ENCODE peak calls at places on chromosomes 2 and 18, in ten cellular contexts. A is coronary artery, N is Panc1, B is OCI-LY7, P is HCT116, U is tibial nerve, Z is cardiac muscle cell, X is A549, J is gastrocnemius medialis, Y is DND-41. M is an unnamed sample.

GRCh38 chr2:217866457-217866856 is 136.3 kb downstream of the TNS1 start:
- DNase-seq in A (no peak), N (no peak), B (no peak), P (no peak), U (no peak), Z (no peak), X (no peak), J (peak; percentile 67), Y (no peak), M (no peak)

GRCh38 chr18:36451454-36452251 is 154.1 kb downstream of the FHOD3 start:
- DNase-seq in A (no peak), N (no peak), B (no peak), P (no peak), U (no peak), Z (no peak), X (no peak), J (no peak), Y (no peak), M (peak; percentile 39)

GRCh38 chr2:30584116-30584515 is 137.1 kb downstream of the LCLAT1 start:
- DNase-seq in A (no peak), N (no peak), B (peak; percentile 60), P (no peak), U (no peak), Z (no peak), X (no peak), J (no peak), Y (no peak), M (no peak)

GRCh38 chr2:222709191-222709891 is 37.9 kb downstream of the MOGAT1 start:
- DNase-seq in A (peak; percentile 85), N (peak; percentile 60), B (peak; percentile 53), P (peak; percentile 83), U (peak; percentile 33), Z (peak; percentile 99), X (peak; percentile 88), J (peak; percentile 75), Y (peak; percentile 58), M (peak; percentile 41)

GRCh38 chr18:63150942-63151421 is 168.6 kb downstream of the BCL2 start:
- DNase-seq in A (no peak), N (no peak), B (no peak), P (no peak), U (no peak), Z (no peak), X (no peak), J (no peak), Y (no peak), M (no peak)

GRCh38 chr18:73891572-73892421 is 255.8 kb downstream of the FBXO15 start:
- DNase-seq in A (no peak), N (no peak), B (no peak), P (no peak), U (no peak), Z (no peak), X (no peak), J (no peak), Y (no peak), M (no peak)

GRCh38 chr2:8203354-8203753 is 478.5 kb upstream of the ID2 start:
- DNase-seq in A (no peak), N (no peak), B (no peak), P (no peak), U (no peak), Z (peak; percentile 39), X (no peak), J (no peak), Y (no peak), M (no peak)

GRCh38 chr2:118372876-118373597 is 284.8 kb downstream of the INSIG2 start:
- DNase-seq in A (no peak), N (no peak), B (no peak), P (no peak), U (no peak), Z (no peak), X (no peak), J (no peak), Y (no peak), M (no peak)

GRCh38 chr2:206164261-206164862 is 4.7 kb downstream of the EEF1B2 start:
- DNase-seq in A (no peak), N (no peak), B (peak; percentile 27), P (no peak), U (no peak), Z (peak; percentile 56), X (peak; percentile 42), J (no peak), Y (peak; percentile 32), M (no peak)

GRCh38 chr18:38539871-38540270 is 974.3 kb upstream of the CELF4 start:
- DNase-seq in A (no peak), N (no peak), B (no peak), P (no peak), U (no peak), Z (no peak), X (no peak), J (no peak), Y (no peak), M (no peak)

GRCh38 chr18:49018961-49019445 is 68.2 kb upstream of the SMAD7 start:
- DNase-seq in A (no peak), N (no peak), B (no peak), P (no peak), U (no peak), Z (no peak), X (no peak), J (no peak), Y (no peak), M (no peak)

GRCh38 chr2:12684471-12684936 is 32.2 kb upstream of the TRIB2 start:
- DNase-seq in A (no peak), N (no peak), B (no peak), P (no peak), U (no peak), Z (peak; percentile 84), X (no peak), J (no peak), Y (no peak), M (peak; percentile 64)

GRCh38 chr2:237431856-237432255 is 17.9 kb upstream of the COL6A3 start:
- DNase-seq in A (no peak), N (no peak), B (no peak), P (no peak), U (no peak), Z (no peak), X (no peak), J (no peak), Y (no peak), M (peak; percentile 43)

GRCh38 chr18:3008546-3008945 is 4.4 kb downstream of the LPIN2 start:
- DNase-seq in A (no peak), N (peak; percentile 20), B (no peak), P (no peak), U (no peak), Z (peak; percentile 29), X (peak; percentile 57), J (no peak), Y (no peak), M (peak; percentile 33)

GRCh38 chr2:226358688-226359087 is 440.9 kb downstream of the IRS1 start:
- DNase-seq in A (no peak), N (no peak), B (no peak), P (no peak), U (no peak), Z (no peak), X (no peak), J (no peak), Y (no peak), M (no peak)

DNA sequence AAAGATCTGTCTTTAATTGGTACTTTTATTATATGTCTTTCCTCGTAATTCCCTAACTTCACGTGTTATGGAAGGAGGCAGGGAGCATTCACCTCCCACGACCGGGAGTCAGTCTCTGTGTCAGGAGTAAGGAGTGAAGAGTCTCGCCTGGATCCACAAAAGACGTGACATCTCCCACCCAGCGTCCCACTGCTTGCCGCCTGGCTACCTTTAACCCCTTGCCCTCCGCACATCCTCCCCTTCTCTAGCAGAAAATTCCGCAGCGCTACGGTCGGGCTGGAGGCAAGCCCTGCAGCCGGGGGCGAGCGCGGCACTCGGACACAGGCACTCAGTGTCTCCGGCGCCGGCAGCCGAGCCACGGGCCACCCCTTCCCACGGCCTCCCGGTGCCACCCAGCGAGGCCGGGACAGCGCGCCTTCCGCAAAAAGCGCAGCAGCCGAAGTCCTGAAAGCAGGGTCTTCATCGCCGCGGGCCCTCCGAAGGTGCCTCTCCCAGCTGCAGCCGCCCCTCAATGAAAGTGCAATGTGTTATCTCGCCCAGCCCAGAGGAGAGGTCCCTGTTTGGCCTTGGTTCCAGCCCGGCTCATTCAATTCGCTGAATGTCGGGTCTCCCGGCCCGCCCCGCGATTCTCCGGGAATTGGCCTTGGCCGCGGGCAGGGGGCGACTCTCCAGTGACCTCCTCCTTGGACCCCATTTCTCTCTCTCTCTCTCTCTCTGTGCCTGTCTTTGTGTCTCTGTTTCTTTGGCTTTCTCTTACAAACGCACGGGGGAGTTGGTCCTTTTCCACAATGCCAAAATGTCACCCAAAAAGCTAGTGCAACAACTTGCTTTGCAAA is 1.2 kb downstream of the DLGAP1 start:
- DNase-seq in A (no peak), N (no peak), B (no peak), P (no peak), U (no peak), Z (no peak), X (no peak), J (no peak), Y (no peak), M (no peak)
- H3K4me3 ChIP-seq in A (peak overlapping the region; percentile 74), N (no peak overlapping the region), B (no peak overlapping the region), P (no peak overlapping the region), U (peak overlapping the region; percentile 16), Z (peak overlapping the region; percentile 36), X (no peak overlapping the region), J (peak overlapping the region; percentile 43), Y (no peak overlapping the region), M (no peak overlapping the region)

DNA sequence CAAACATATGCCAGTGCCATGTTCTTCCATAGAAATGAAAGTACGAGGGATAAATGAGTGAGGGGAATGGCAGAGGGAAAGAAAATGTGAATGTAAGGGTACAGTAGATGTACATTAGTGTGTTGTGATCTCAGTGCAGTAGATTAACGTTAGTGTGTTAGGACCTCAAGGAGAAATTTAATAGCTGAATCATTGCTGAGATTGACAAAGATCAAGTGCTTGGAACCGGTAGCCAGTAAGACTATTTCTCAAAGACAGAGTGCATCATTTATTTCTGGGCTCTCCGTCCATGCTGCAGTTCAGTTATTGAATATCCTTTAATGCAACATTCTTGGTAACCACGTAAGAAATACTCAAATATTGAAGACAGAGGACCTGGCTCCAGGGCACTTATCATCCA is 246.0 kb downstream of the PTPRM start:
- DNase-seq in A (no peak), N (no peak), B (no peak), P (no peak), U (no peak), Z (no peak), X (no peak), J (no peak), Y (no peak), M (no peak)
- H3K27ac ChIP-seq in A (no peak overlapping the region), N (no peak overlapping the region), B (no peak overlapping the region), P (no peak overlapping the region), U (no peak overlapping the region), Z (peak overlapping the region; percentile 84), X (peak overlapping the region; percentile 34), J (peak overlapping the region; percentile 54), Y (no peak overlapping the region), M (no peak overlapping the region)

GRCh38 chr2:177597759-177598158 is 205.2 kb downstream of the AGPS start:
- DNase-seq in A (no peak), N (no peak), B (no peak), P (no peak), U (no peak), Z (peak; percentile 14), X (no peak), J (no peak), Y (no peak), M (no peak)
- H3K4me3 ChIP-seq in A (peak overlapping the region; percentile 36), N (no peak overlapping the region), B (no peak overlapping the region), P (no peak overlapping the region), U (no peak overlapping the region), Z (no peak overlapping the region), X (no peak overlapping the region), J (no peak overlapping the region), Y (no peak overlapping the region), M (no peak overlapping the region)

DNA sequence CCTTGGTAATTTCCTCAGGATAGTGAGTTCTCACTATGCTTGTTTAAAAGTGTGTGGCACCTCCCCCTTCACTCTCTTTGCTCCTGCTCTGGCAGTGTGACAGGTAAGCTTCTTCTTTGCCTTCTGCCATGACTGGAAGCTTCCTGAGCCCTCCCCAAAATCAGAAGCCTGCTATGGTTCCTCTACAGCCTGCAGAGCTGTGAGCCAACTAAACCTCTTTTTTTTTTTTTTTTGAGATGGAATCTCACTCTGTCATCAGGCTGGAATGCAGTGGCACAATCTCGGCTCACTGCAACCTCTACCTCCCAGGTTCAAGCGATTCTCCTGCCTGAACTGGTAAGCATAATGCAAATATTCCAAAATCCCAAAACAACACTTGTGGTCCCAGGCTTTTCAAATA is 80.0 kb downstream of the SOWAHC start:
- DNase-seq in A (no peak), N (no peak), B (no peak), P (no peak), U (no peak), Z (peak; percentile 30), X (no peak), J (no peak), Y (no peak), M (peak; percentile 54)
- H3K27ac ChIP-seq in A (peak overlapping the region; percentile 56), N (no peak overlapping the region), B (no peak overlapping the region), P (no peak overlapping the region), U (no peak overlapping the region), Z (no peak overlapping the region), X (no peak overlapping the region), J (no peak overlapping the region), Y (no peak overlapping the region), M (peak overlapping the region; percentile 20)

M was measured in mammary epithelial cell.